ENCODE peak calls at places on chromosomes 16 and 17, in five cellular contexts. H is A549, E is tibial nerve, K is K562, I is prostate gland. O is an unnamed sample.

GRCh38 chr17:74045608-74046007 is 157.9 kb upstream of the RPL38 start:
- DNase-seq in H (no peak), E (no peak), K (no peak), I (no peak), O (peak)

GRCh38 chr17:6376901-6377300 is 58.0 kb downstream of the AIPL1 start:
- DNase-seq in H (no peak), E (no peak), K (no peak), I (no peak), O (no peak)

GRCh38 chr17:44257815-44258750 is 9.9 kb downstream of the SLC4A1 start:
- DNase-seq in H (no peak), E (no peak), K (no peak), I (no peak), O (no peak)

GRCh38 chr17:67139289-67139688 is 94.9 kb downstream of the CACNG1 start:
- DNase-seq in H (no peak), E (no peak), K (no peak), I (no peak), O (no peak)

GRCh38 chr16:29665294-29666077 is 2.4 kb downstream of the SPN start:
- DNase-seq in H (no peak), E (no peak), K (peak), I (no peak), O (no peak)

GRCh38 chr17:43760254-43760852 is 1.8 kb upstream of the SOST start:
- DNase-seq in H (peak), E (peak), K (peak), I (peak), O (peak)

GRCh38 chr16:78045865-78046581 is 23.7 kb downstream of the CLEC3A start:
- DNase-seq in H (peak), E (no peak), K (peak), I (peak), O (no peak)

GRCh38 chr16:19604911-19605310 is 49.4 kb downstream of the VPS35L start:
- DNase-seq in H (no peak), E (no peak), K (no peak), I (no peak), O (no peak)

GRCh38 chr17:18258356-18259038 is at the start of gene FLII:
- DNase-seq in H (peak), E (no peak), K (peak), I (peak), O (peak)

GRCh38 chr16:68768170-68768569 is 31.1 kb downstream of the CDH1 start:
- DNase-seq in H (no peak), E (no peak), K (no peak), I (no peak), O (no peak)

GRCh38 chr16:90044111-90044551 is 24.9 kb upstream of the DBNDD1 start:
- DNase-seq in H (peak), E (no peak), K (peak), I (peak), O (peak)

GRCh38 chr16:75238132-75238852 is 13.1 kb downstream of the BCAR1 start:
- DNase-seq in H (no peak), E (peak), K (no peak), I (peak), O (no peak)

GRCh38 chr16:49513040-49513439 is 139.4 kb downstream of the C16orf78 start:
- DNase-seq in H (peak), E (no peak), K (peak), I (no peak), O (no peak)

GRCh38 chr17:53353919-53354351 is 468.8 kb upstream of the KIF2B start:
- DNase-seq in H (no peak), E (no peak), K (no peak), I (peak), O (no peak)

GRCh38 chr16:28297784-28298510 is 5.6 kb downstream of the SBK1 start:
- DNase-seq in H (no peak), E (no peak), K (no peak), I (no peak), O (peak)

GRCh38 chr17:32627233-32628008 is 140.6 kb downstream of the CDK5R1 start:
- DNase-seq in H (no peak), E (no peak), K (no peak), I (no peak), O (no peak)

GRCh38 chr17:31787082-31787481 is 72.0 kb downstream of the COPRS start:
- DNase-seq in H (no peak), E (no peak), K (no peak), I (no peak), O (no peak)

GRCh38 chr17:31509805-31510177 is 118.3 kb downstream of the RAB11FIP4 start:
- DNase-seq in H (no peak), E (no peak), K (no peak), I (no peak), O (no peak)

GRCh38 chr16:874366-875181 is 74.0 kb upstream of the GNG13 start:
- DNase-seq in H (no peak), E (peak), K (no peak), I (no peak), O (no peak)

GRCh38 chr17:37650419-37651003 is 7.3 kb upstream of the DDX52 start:
- DNase-seq in H (peak), E (no peak), K (peak), I (no peak), O (peak)

GRCh38 chr16:79212114-79212791 is 388.3 kb downstream of the MAF start:
- DNase-seq in H (no peak), E (no peak), K (no peak), I (no peak), O (no peak)

GRCh38 chr16:64784635-64785034 is 337.2 kb downstream of the CDH11 start:
- DNase-seq in H (no peak), E (no peak), K (no peak), I (no peak), O (no peak)

GRCh38 chr16:53055603-53056527 is 1.1 kb downstream of the CHD9 start:
- DNase-seq in H (peak), E (no peak), K (peak), I (peak), O (no peak)

GRCh38 chr16:26889751-26890150 is 177.0 kb upstream of the C16orf82 start:
- DNase-seq in H (no peak), E (no peak), K (no peak), I (no peak), O (no peak)

GRCh38 chr17:62064029-62064790 is 868 bp downstream of the MED13 start:
- DNase-seq in H (peak), E (no peak), K (no peak), I (peak), O (peak)

DNA sequence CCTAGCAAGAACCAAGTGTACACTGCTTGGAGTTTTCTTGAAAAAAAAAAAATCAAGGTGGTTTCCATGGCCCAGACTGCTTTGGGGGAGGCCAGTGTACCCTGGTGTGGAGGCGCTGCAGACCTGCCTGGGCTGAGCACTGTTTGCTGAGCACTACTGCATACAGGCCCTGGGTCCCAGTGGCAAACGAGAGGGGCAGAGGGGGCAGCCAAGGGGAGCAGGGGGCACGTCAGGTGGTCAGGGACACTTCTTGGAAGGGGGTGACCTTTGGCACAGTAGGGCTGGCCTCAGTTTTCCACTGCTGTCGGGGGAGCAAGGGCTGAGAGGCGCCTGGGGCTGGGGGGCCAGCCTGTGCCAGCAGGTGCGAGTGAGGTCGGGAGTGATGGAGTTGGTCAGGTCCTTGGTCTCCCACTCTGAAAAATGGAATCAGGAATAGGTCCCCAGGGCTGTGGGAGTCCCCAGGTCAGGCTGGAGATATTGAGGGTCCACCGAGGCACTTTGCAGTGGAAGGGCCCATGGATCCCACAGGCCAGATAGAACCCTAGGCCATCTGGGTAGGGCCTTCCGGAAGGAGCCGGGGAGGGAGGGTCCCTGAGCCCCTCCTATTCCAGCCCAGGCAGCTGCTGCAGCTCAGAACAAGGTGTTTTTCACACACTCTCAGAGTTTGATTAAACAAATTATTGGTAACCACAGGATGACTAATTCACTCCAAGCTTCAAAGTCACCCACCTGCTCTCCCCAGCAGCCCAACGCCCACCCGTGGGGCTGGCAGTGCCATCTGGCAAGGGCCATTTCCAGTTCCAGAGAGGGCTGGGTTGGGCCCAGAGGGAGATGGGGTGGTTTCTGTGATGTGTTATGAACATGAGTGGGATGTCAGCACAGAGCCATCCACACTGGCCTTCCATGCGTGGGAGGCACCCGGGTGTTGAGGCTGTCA is 3.5 kb downstream of the ZFPM1 start:
- DNase-seq in H (no peak), E (no peak), K (no peak), I (no peak), O (no peak)
- H3K4me3 ChIP-seq in H (peak), E (peak), K (peak), I (peak), O (peak)

GRCh38 chr16:23371368-23371767 is 69.3 kb downstream of the SCNN1B start:
- DNase-seq in H (no peak), E (no peak), K (no peak), I (no peak), O (no peak)
- TF ChIP-seq CTCF in H (no peak), E (no peak), K (peak), I (no peak), O (no peak)

GRCh38 chr17:49691086-49691676 is 13.3 kb upstream of the SPOP start:
- DNase-seq in H (no peak), E (no peak), K (no peak), I (no peak), O (no peak)
- H3K4me3 ChIP-seq in H (no peak), E (no peak), K (no peak), I (no peak), O (no peak)

GRCh38 chr17:65918921-65919546 is 272.9 kb downstream of the CEP112 start:
- DNase-seq in H (no peak), E (no peak), K (no peak), I (no peak), O (no peak)
- TF ChIP-seq CTCF in H (no peak), E (no peak), K (no peak), I (no peak), O (no peak)